ENCODE peak calls at places on chromosomes 13 and 19, in six cellular contexts. F is stimulated activated CD4-positive, alpha-beta T cell treated with anti-CD3 and anti-CD28 coated beads, Interleukin-1b, Interleukin-23, amount 100 ng/mL, for 48 hours; M is BJ; O is DMS53; K is NCI-H1930; H is T-cell. B is an unnamed sample.

GRCh38 chr19:19514215-19514633 is 1.1 kb downstream of the TSSK6 start:
- DNase-seq in F (no peak), M (no peak), O (no peak), K (no peak), H (no peak), B (peak)

GRCh38 chr13:99988469-99989375 is 7.1 kb downstream of the ZIC2 start:
- DNase-seq in F (no peak), M (no peak), O (peak), K (no peak), H (no peak), B (no peak)

GRCh38 chr19:41545547-41545946 is 30.4 kb upstream of the CEACAM21 start:
- DNase-seq in F (no peak), M (no peak), O (no peak), K (no peak), H (no peak), B (peak)

GRCh38 chr19:47228168-47228936 is 2.6 kb downstream of the BBC3 start:
- DNase-seq in F (peak), M (no peak), O (peak), K (peak), H (peak), B (peak)

GRCh38 chr19:47284324-47284899 is 9.7 kb downstream of the INAFM1 start:
- DNase-seq in F (no peak), M (no peak), O (peak), K (peak), H (peak), B (peak)

GRCh38 chr13:111187879-111188643 is 73.0 kb downstream of the ARHGEF7 start:
- DNase-seq in F (no peak), M (no peak), O (no peak), K (no peak), H (no peak), B (no peak)

GRCh38 chr13:43815204-43815603 is 28.4 kb upstream of the ENOX1 start:
- DNase-seq in F (no peak), M (no peak), O (no peak), K (no peak), H (no peak), B (no peak)

GRCh38 chr19:58468216-58468839 is 1.4 kb downstream of the ZNF324 start:
- DNase-seq in F (no peak), M (no peak), O (peak), K (no peak), H (no peak), B (no peak)

GRCh38 chr13:30373727-30374126 is 48.6 kb upstream of the UBE2L5 start:
- DNase-seq in F (peak), M (no peak), O (no peak), K (no peak), H (no peak), B (peak)

GRCh38 chr13:34437873-34438272 is 504.2 kb upstream of the NBEA start:
- DNase-seq in F (no peak), M (no peak), O (no peak), K (no peak), H (no peak), B (no peak)

GRCh38 chr19:41929536-41930071 is 1.4 kb upstream of the ERFL start:
- DNase-seq in F (no peak), M (no peak), O (no peak), K (no peak), H (no peak), B (no peak)

GRCh38 chr13:109869312-109870237 is 83.2 kb upstream of the IRS2 start:
- DNase-seq in F (peak), M (peak), O (peak), K (peak), H (peak), B (peak)

GRCh38 chr13:42272115-42272756 is at the start of gene AKAP11:
- DNase-seq in F (peak), M (no peak), O (peak), K (no peak), H (peak), B (peak)

GRCh38 chr19:40907968-40908735 is 26.1 kb upstream of the CYP2A7 start:
- DNase-seq in F (peak), M (no peak), O (no peak), K (no peak), H (peak), B (peak)

GRCh38 chr13:24215732-24216131 is 55.2 kb downstream of the SPATA13 start:
- DNase-seq in F (no peak), M (no peak), O (peak), K (no peak), H (no peak), B (no peak)

GRCh38 chr13:114115191-114115671 is 17.2 kb downstream of the RASA3 start:
- DNase-seq in F (peak), M (no peak), O (no peak), K (no peak), H (peak), B (peak)

GRCh38 chr19:18254546-18255500 is 19.4 kb downstream of the IQCN start:
- DNase-seq in F (no peak), M (no peak), O (peak), K (no peak), H (no peak), B (no peak)

GRCh38 chr13:95676100-95676774 is 702 bp upstream of the DNAJC3 start:
- DNase-seq in F (peak), M (no peak), O (peak), K (no peak), H (peak), B (peak)

GRCh38 chr13:32881792-32882175 is 134.4 kb upstream of the KL start:
- DNase-seq in F (no peak), M (no peak), O (peak), K (no peak), H (no peak), B (no peak)

GRCh38 chr13:99614465-99614885 is 113.2 kb downstream of the TM9SF2 start:
- DNase-seq in F (no peak), M (no peak), O (peak), K (peak), H (peak), B (no peak)

GRCh38 chr13:23380534-23380933 is 53.0 kb downstream of the SACS start:
- DNase-seq in F (no peak), M (no peak), O (no peak), K (no peak), H (no peak), B (no peak)

GRCh38 chr19:1855828-1856255 is 7.5 kb downstream of the KLF16 start:
- DNase-seq in F (peak), M (no peak), O (no peak), K (no peak), H (no peak), B (peak)

GRCh38 chr19:31513841-31514240 is 164.6 kb upstream of the TSHZ3 start:
- DNase-seq in F (no peak), M (no peak), O (no peak), K (no peak), H (no peak), B (no peak)

GRCh38 chr19:10044390-10044789 is 31.1 kb downstream of the RDH8 start:
- DNase-seq in F (no peak), M (no peak), O (no peak), K (no peak), H (no peak), B (no peak)

GRCh38 chr19:40611096-40611495 is 9.9 kb downstream of the LTBP4 start:
- DNase-seq in F (no peak), M (no peak), O (peak), K (no peak), H (no peak), B (no peak)

GRCh38 chr19:13023666-13024065 is 28.4 kb downstream of the NFIX start:
- DNase-seq in F (no peak), M (no peak), O (peak), K (no peak), H (no peak), B (no peak)

GRCh38 chr19:39284032-39284431 is 12.2 kb upstream of the IFNL1 start:
- DNase-seq in F (no peak), M (no peak), O (no peak), K (no peak), H (no peak), B (no peak)

GRCh38 chr13:29975287-29975686 is 124.9 kb upstream of the UBL3 start:
- DNase-seq in F (no peak), M (no peak), O (no peak), K (no peak), H (no peak), B (no peak)

GRCh38 chr13:35994131-35994966 is 136.8 kb downstream of the DCLK1 start:
- DNase-seq in F (no peak), M (peak), O (no peak), K (peak), H (no peak), B (no peak)

GRCh38 chr13:112521073-112521685 is 66.8 kb downstream of the TUBGCP3 start:
- DNase-seq in F (peak), M (no peak), O (no peak), K (no peak), H (no peak), B (no peak)

GRCh38 chr19:10612515-10613119 is 12.7 kb upstream of the SLC44A2 start:
- DNase-seq in F (no peak), M (no peak), O (no peak), K (no peak), H (no peak), B (no peak)

GRCh38 chr13:46106839-46107371 is 2.1 kb upstream of the CPB2 start:
- DNase-seq in F (no peak), M (no peak), O (no peak), K (no peak), H (no peak), B (no peak)

GRCh38 chr19:4969772-4970531 is 1.0 kb downstream of the KDM4B start:
- DNase-seq in F (no peak), M (no peak), O (peak), K (no peak), H (no peak), B (peak)

GRCh38 chr13:106139407-106139806 is 396.1 kb downstream of the EFNB2 start:
- DNase-seq in F (no peak), M (no peak), O (no peak), K (no peak), H (no peak), B (no peak)

B was measured in activated naive CD8-positive, alpha-beta T cell treated with anti-CD3 and anti-CD28 coated beads, Interleukin-2, amount 50 U/mL, for 24 hours.